ENCODE peak calls at places on chromosomes 4 and X, in six cellular contexts. One of them, this sample, is unnamed. For H3K4me1 and H4K20me1, the result is how much of the 10 kb centered on the place peaks cover.

GRCh38 chr4:5368426-5368825 is 317.1 kb downstream of the STK32B start:
- DNase-seq in fibroblast of lung: no peak
- DNase-seq in PC-9: no peak
- DNase-seq in neural progenitor cell: no peak
- DNase-seq in OCI-LY7: no peak
- DNase-seq in MM.1S: no peak
- DNase-seq in this sample: no peak

GRCh38 chrX:42732506-42732905 is 45.5 kb downstream of the PPP1R2C start:
- DNase-seq in MM.1S: no peak
- DNase-seq in OCI-LY7: no peak
- DNase-seq in PC-9: no peak
- DNase-seq in neural progenitor cell: no peak
- DNase-seq in fibroblast of lung: peak
- DNase-seq in this sample: no peak

GRCh38 chr4:138062929-138063328 is 179.2 kb downstream of the SLC7A11 start:
- DNase-seq in neural progenitor cell: no peak
- DNase-seq in MM.1S: no peak
- DNase-seq in PC-9: no peak
- DNase-seq in OCI-LY7: no peak
- DNase-seq in fibroblast of lung: peak
- DNase-seq in this sample: no peak

GRCh38 chrX:74492720-74493201 is 71.5 kb downstream of the SLC16A2 start:
- DNase-seq in PC-9: no peak
- DNase-seq in MM.1S: no peak
- DNase-seq in OCI-LY7: peak
- DNase-seq in neural progenitor cell: peak
- DNase-seq in fibroblast of lung: no peak
- DNase-seq in this sample: peak

GRCh38 chr4:82898322-82899243 is 2.0 kb upstream of the THAP9 start:
- DNase-seq in PC-9: peak
- DNase-seq in neural progenitor cell: no peak
- DNase-seq in fibroblast of lung: peak
- DNase-seq in MM.1S: peak
- DNase-seq in OCI-LY7: peak
- DNase-seq in this sample: no peak

GRCh38 chr4:124980276-124980752 is 267.8 kb upstream of the ANKRD50 start:
- DNase-seq in neural progenitor cell: no peak
- DNase-seq in PC-9: no peak
- DNase-seq in fibroblast of lung: peak
- DNase-seq in MM.1S: no peak
- DNase-seq in OCI-LY7: no peak
- DNase-seq in this sample: no peak

GRCh38 chr4:37482236-37482635 is 203.9 kb downstream of the RELL1 start:
- DNase-seq in PC-9: no peak
- DNase-seq in MM.1S: no peak
- DNase-seq in OCI-LY7: no peak
- DNase-seq in fibroblast of lung: no peak
- DNase-seq in neural progenitor cell: no peak
- DNase-seq in this sample: no peak

GRCh38 chrX:153669174-153669890 is 4.3 kb downstream of the PNCK start:
- DNase-seq in MM.1S: peak
- DNase-seq in PC-9: no peak
- DNase-seq in fibroblast of lung: no peak
- DNase-seq in OCI-LY7: peak
- DNase-seq in neural progenitor cell: peak
- DNase-seq in this sample: peak

GRCh38 chrX:53321216-53321942 is 40.0 kb upstream of the IQSEC2 start:
- DNase-seq in PC-9: no peak
- DNase-seq in OCI-LY7: no peak
- DNase-seq in neural progenitor cell: peak
- DNase-seq in MM.1S: no peak
- DNase-seq in fibroblast of lung: no peak
- DNase-seq in this sample: no peak

GRCh38 chr4:84159767-84160166 is 339.3 kb downstream of the NKX6-1 start:
- DNase-seq in PC-9: no peak
- DNase-seq in OCI-LY7: no peak
- DNase-seq in fibroblast of lung: peak
- DNase-seq in neural progenitor cell: peak
- DNase-seq in MM.1S: no peak
- DNase-seq in this sample: no peak

GRCh38 chr4:125826801-125827200 is 512.0 kb downstream of the FAT4 start:
- DNase-seq in neural progenitor cell: no peak
- DNase-seq in OCI-LY7: no peak
- DNase-seq in fibroblast of lung: peak
- DNase-seq in MM.1S: no peak
- DNase-seq in PC-9: no peak
- DNase-seq in this sample: no peak

GRCh38 chrX:153379971-153380581 is 21.1 kb downstream of the PNMA6E start:
- DNase-seq in PC-9: no peak
- DNase-seq in fibroblast of lung: no peak
- DNase-seq in MM.1S: no peak
- DNase-seq in OCI-LY7: no peak
- DNase-seq in neural progenitor cell: no peak
- DNase-seq in this sample: no peak

GRCh38 chr4:181517521-181517920 is 725.7 kb upstream of the TENM3 start:
- DNase-seq in MM.1S: no peak
- DNase-seq in neural progenitor cell: no peak
- DNase-seq in OCI-LY7: no peak
- DNase-seq in PC-9: no peak
- DNase-seq in fibroblast of lung: peak
- DNase-seq in this sample: no peak

GRCh38 chr4:148648599-148648998 is 206.4 kb upstream of the NR3C2 start:
- DNase-seq in fibroblast of lung: no peak
- DNase-seq in PC-9: no peak
- DNase-seq in OCI-LY7: no peak
- DNase-seq in neural progenitor cell: no peak
- DNase-seq in MM.1S: no peak
- DNase-seq in this sample: no peak

GRCh38 chr4:114717432-114717831 is 118.8 kb downstream of the UGT8 start:
- DNase-seq in MM.1S: no peak
- DNase-seq in PC-9: no peak
- DNase-seq in neural progenitor cell: no peak
- DNase-seq in fibroblast of lung: no peak
- DNase-seq in OCI-LY7: no peak
- DNase-seq in this sample: no peak

GRCh38 chr4:147488551-147488950 is 7.7 kb downstream of the EDNRA start:
- DNase-seq in neural progenitor cell: no peak
- DNase-seq in fibroblast of lung: peak
- DNase-seq in PC-9: no peak
- DNase-seq in OCI-LY7: no peak
- DNase-seq in MM.1S: no peak
- DNase-seq in this sample: no peak

GRCh38 chr4:147492761-147493160 is 11.9 kb downstream of the EDNRA start:
- DNase-seq in neural progenitor cell: no peak
- DNase-seq in MM.1S: no peak
- DNase-seq in OCI-LY7: no peak
- DNase-seq in PC-9: no peak
- DNase-seq in fibroblast of lung: peak
- DNase-seq in this sample: no peak

GRCh38 chr4:147494301-147494700 is 13.4 kb downstream of the EDNRA start:
- DNase-seq in PC-9: no peak
- DNase-seq in fibroblast of lung: no peak
- DNase-seq in MM.1S: no peak
- DNase-seq in OCI-LY7: no peak
- DNase-seq in neural progenitor cell: no peak
- DNase-seq in this sample: no peak

GRCh38 chr4:147491076-147491475 is 10.2 kb downstream of the EDNRA start:
- DNase-seq in neural progenitor cell: no peak
- DNase-seq in fibroblast of lung: no peak
- DNase-seq in PC-9: no peak
- DNase-seq in MM.1S: no peak
- DNase-seq in OCI-LY7: no peak
- DNase-seq in this sample: no peak

DNA sequence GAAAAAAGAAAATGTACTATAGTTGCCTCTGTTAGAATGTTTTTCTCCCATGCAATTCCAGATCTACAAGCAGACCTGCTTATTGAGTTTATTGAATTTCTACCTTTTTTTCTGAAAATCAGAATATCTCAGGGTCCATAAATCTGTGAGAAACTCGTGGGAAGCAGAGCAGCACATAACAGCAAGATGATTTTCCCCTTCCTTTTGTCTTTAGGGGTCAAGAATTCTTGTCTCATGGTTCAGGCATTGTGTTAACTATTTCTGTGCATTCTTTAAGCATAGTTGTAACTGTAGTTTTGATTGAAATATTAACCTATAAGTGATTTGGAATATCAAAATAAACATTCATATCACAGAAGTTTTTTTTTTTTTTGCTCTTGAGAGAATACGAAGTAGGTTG is 11.4 kb downstream of the EDNRA start:
- DNase-seq in PC-9: no peak
- DNase-seq in neural progenitor cell: no peak
- DNase-seq in OCI-LY7: no peak
- DNase-seq in MM.1S: no peak
- DNase-seq in fibroblast of lung: peak
- DNase-seq in this sample: no peak
- H3K4me1 ChIP-seq in PC-9: under half
- H3K4me1 ChIP-seq in neural progenitor cell: under half
- H3K4me1 ChIP-seq in OCI-LY7: under half
- H3K4me1 ChIP-seq in MM.1S: under half
- H3K4me1 ChIP-seq in fibroblast of lung: under half
- H3K4me1 ChIP-seq in this sample: under half

DNA sequence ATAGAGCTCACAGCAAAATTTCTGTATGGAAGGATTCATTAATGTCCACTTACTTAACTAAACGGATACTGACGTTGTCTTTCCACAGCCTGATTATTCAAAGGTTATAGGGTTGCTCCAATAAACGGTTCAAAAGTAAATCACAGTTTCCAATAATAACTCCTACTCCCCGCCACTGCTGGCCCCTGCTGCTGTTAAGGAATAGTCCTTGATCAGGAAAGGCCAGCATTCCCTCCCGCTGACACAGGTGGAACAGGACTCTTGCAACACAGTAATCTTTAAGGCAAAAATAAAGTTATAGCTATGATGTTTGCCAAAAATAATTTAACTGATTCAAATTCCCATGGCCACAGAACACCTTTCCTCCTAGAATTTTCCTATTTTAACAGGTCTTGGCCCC is 53.9 kb downstream of the FAT1 start:
- DNase-seq in PC-9: no peak
- DNase-seq in neural progenitor cell: no peak
- DNase-seq in fibroblast of lung: peak
- DNase-seq in MM.1S: no peak
- DNase-seq in OCI-LY7: no peak
- DNase-seq in this sample: no peak
- H4K20me1 ChIP-seq in PC-9: under half
- H4K20me1 ChIP-seq in neural progenitor cell: half or more
- H4K20me1 ChIP-seq in fibroblast of lung: under half
- H4K20me1 ChIP-seq in MM.1S: under half
- H4K20me1 ChIP-seq in OCI-LY7: under half
- H4K20me1 ChIP-seq in this sample: under half

DNA sequence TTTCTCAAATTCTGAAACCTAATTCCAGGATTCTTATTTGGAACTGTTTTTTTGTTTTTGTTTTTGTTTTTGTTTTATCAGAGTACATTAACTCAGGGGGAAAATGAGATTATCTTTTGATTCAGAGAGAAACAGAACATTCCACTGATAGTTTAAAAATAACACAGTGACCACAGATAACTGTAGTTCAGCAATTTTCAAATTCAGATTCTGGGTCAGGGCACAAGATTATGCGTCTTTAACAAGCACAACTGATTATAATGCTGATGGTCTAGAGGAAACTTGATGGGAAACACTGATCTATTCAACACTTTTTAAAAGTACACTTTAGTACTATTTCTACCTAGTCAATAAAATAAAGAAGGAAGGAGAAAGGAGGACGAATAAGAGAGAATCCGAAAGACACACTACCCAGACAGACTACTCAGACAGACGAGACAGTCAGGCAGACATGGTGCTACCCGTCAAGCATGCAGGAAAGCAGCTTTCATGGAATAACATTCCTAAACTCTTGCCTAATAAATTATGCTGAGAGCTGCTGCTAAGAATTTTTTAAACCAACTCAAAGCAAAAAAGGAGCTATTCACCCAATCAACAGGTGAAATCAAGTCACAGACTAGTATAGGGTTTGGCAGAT is 59.0 kb downstream of the APBB2 start:
- DNase-seq in PC-9: no peak
- DNase-seq in neural progenitor cell: no peak
- DNase-seq in MM.1S: no peak
- DNase-seq in fibroblast of lung: peak
- DNase-seq in OCI-LY7: no peak
- DNase-seq in this sample: no peak
- H3K4me1 ChIP-seq in PC-9: under half
- H3K4me1 ChIP-seq in neural progenitor cell: under half
- H3K4me1 ChIP-seq in MM.1S: under half
- H3K4me1 ChIP-seq in fibroblast of lung: under half
- H3K4me1 ChIP-seq in OCI-LY7: under half
- H3K4me1 ChIP-seq in this sample: under half

GRCh38 chr4:86633854-86634253 is 39.7 kb downstream of the PTPN13 start:
- DNase-seq in OCI-LY7: no peak
- DNase-seq in neural progenitor cell: no peak
- DNase-seq in MM.1S: no peak
- DNase-seq in fibroblast of lung: no peak
- DNase-seq in PC-9: no peak
- DNase-seq in this sample: no peak

GRCh38 chr4:86627736-86628135 is 33.6 kb downstream of the PTPN13 start:
- DNase-seq in MM.1S: no peak
- DNase-seq in neural progenitor cell: no peak
- DNase-seq in fibroblast of lung: no peak
- DNase-seq in OCI-LY7: no peak
- DNase-seq in PC-9: no peak
- DNase-seq in this sample: no peak

GRCh38 chr4:86626066-86626465 is 32.0 kb downstream of the PTPN13 start:
- DNase-seq in PC-9: no peak
- DNase-seq in neural progenitor cell: no peak
- DNase-seq in MM.1S: no peak
- DNase-seq in fibroblast of lung: no peak
- DNase-seq in OCI-LY7: no peak
- DNase-seq in this sample: no peak

DNA sequence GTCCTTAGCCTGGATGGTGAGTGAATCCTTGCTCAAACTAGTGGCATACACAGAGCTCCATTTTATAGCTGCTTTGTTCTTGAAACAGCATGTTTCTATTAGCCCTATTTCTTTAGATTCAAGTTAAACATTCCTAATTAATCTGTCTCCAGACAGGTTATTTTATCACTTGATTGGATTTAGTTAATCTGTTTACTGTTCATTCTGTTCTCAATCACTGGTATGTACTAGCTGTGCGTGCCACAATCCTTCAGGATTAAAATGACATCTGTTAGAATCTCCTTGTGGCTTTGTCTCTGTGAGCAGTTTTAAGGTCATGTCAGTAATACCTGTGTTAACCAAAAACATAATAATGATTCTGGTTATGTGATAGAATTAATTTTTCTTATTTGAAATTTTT is 36.5 kb downstream of the PTPN13 start:
- DNase-seq in OCI-LY7: no peak
- DNase-seq in neural progenitor cell: peak
- DNase-seq in fibroblast of lung: no peak
- DNase-seq in MM.1S: no peak
- DNase-seq in PC-9: no peak
- DNase-seq in this sample: no peak
- H4K20me1 ChIP-seq in OCI-LY7: under half
- H4K20me1 ChIP-seq in neural progenitor cell: under half
- H4K20me1 ChIP-seq in fibroblast of lung: under half
- H4K20me1 ChIP-seq in MM.1S: under half
- H4K20me1 ChIP-seq in PC-9: under half
- H4K20me1 ChIP-seq in this sample: under half

This sample was measured in Karpas-422.